ENCODE peak calls at places on chromosomes 4 and X, in nine cellular contexts. H is neural progenitor cell, Z is colonic mucosa, R is GM10248, C is IMR-90, W is foreskin fibroblast, Q is NCI-H187 treated with DMSO at 0.1 percent for 48 hours, Y is GDM1, K is HL-60. U is an unnamed sample.

GRCh38 chr4:115424852-115425251 is 311.4 kb upstream of the NDST4 start:
- DNase-seq in R (no peak), Q (no peak), H (no peak), Y (no peak), Z (no peak), W (no peak), C (no peak), K (no peak), U (no peak)

GRCh38 chrX:34879361-34879760 is 63.2 kb upstream of the FAM47B start:
- DNase-seq in Z (no peak), Y (no peak), K (no peak), R (no peak), H (no peak), W (peak; percentile 21), C (peak; percentile 11), Q (no peak), U (no peak)

GRCh38 chr4:176334066-176334465 is 14.3 kb downstream of the SPCS3 start:
- DNase-seq in H (no peak), Z (no peak), R (no peak), K (no peak), Q (no peak), C (no peak), W (peak; percentile 21), Y (no peak), U (no peak)

GRCh38 chr4:66842401-66842800 is 702.9 kb downstream of the CENPC start:
- DNase-seq in Z (no peak), K (no peak), H (no peak), R (no peak), Q (no peak), W (no peak), Y (no peak), C (no peak), U (no peak)

GRCh38 chr4:187302456-187302855 is 578.8 kb upstream of the FAT1 start:
- DNase-seq in W (peak; percentile 10), Z (no peak), R (no peak), K (no peak), H (no peak), C (peak; percentile 39), Y (no peak), Q (no peak), U (no peak)

GRCh38 chr4:3611778-3612177 is 79.6 kb upstream of the LRPAP1 start:
- DNase-seq in Q (no peak), K (no peak), C (no peak), Y (no peak), W (no peak), R (no peak), Z (no peak), H (no peak), U (no peak)

GRCh38 chr4:186647821-186648220 is 75.8 kb downstream of the FAT1 start:
- DNase-seq in R (no peak), W (no peak), K (no peak), Y (no peak), C (no peak), Q (no peak), Z (no peak), H (no peak), U (no peak)

GRCh38 chr4:94544811-94545210 is 93.1 kb downstream of the PDLIM5 start:
- DNase-seq in R (no peak), C (peak; percentile 30), K (no peak), H (no peak), W (peak; percentile 26), Q (no peak), Z (no peak), Y (no peak), U (no peak)

GRCh38 chr4:155617312-155617711 is 49.3 kb upstream of the GUCY1A1 start:
- DNase-seq in R (no peak), H (no peak), Z (no peak), Q (no peak), K (no peak), W (no peak), Y (no peak), C (peak; percentile 40), U (no peak)

U was measured in RCC 7860.